ENCODE peak calls at places on chromosomes 13 and 19, in five cellular contexts. B is GM12878, W is HepG2, S is HCT116, G is hepatocyte. T is an unnamed sample.

GRCh38 chr13:114286808-114287207 is 5.4 kb downstream of the UPF3A start:
- DNase-seq in G (no peak), B (no peak), S (no peak), W (no peak), T (peak; percentile 84)

GRCh38 chr13:71219671-71220070 is 647.3 kb downstream of the DACH1 start:
- DNase-seq in B (no peak), W (no peak), G (no peak), S (no peak), T (no peak)

GRCh38 chr19:15866646-15867045 is 31.2 kb downstream of the CYP4F2 start:
- DNase-seq in G (no peak), B (no peak), S (no peak), W (no peak), T (no peak)

GRCh38 chr13:95267662-95268369 is 33.4 kb downstream of the ABCC4 start:
- DNase-seq in S (no peak), W (peak; percentile 45), B (no peak), G (peak; percentile 76), T (peak; percentile 94)

GRCh38 chr13:113539822-113540221 is 44.7 kb upstream of the TFDP1 start:
- DNase-seq in S (no peak), B (no peak), W (no peak), G (no peak), T (no peak)

GRCh38 chr13:32917504-32917903 is 98.7 kb upstream of the KL start:
- DNase-seq in S (no peak), G (no peak), B (peak; percentile 33), W (no peak), T (no peak)

GRCh38 chr13:43579321-43579720 is 207.5 kb downstream of the ENOX1 start:
- DNase-seq in G (no peak), W (no peak), S (no peak), B (no peak), T (no peak)

GRCh38 chr19:5985098-5985783 is 7.3 kb upstream of the RANBP3 start:
- DNase-seq in G (peak; percentile 51), B (no peak), S (no peak), W (no peak), T (peak; percentile 73)

GRCh38 chr13:98782654-98783053 is 30.2 kb upstream of the SLC15A1 start:
- DNase-seq in G (no peak), S (no peak), W (no peak), B (no peak), T (no peak)

GRCh38 chr19:42284066-42284501 is 15.0 kb downstream of the CIC start:
- DNase-seq in W (no peak), S (no peak), G (peak; percentile 94), B (no peak), T (peak; percentile 70)

GRCh38 chr19:57675881-57676280 is 5.9 kb upstream of the ZNF551 start:
- DNase-seq in B (no peak), S (no peak), G (no peak), W (no peak), T (no peak)

GRCh38 chr19:19575411-19575810 is 37.3 kb downstream of the CILP2 start:
- DNase-seq in B (no peak), G (no peak), W (no peak), S (no peak), T (no peak)

GRCh38 chr19:3463039-3463958 is 17.0 kb downstream of the SMIM24 start:
- DNase-seq in W (no peak), G (peak; percentile 40), S (no peak), B (no peak), T (no peak)

GRCh38 chr13:82294226-82294625 is 1588.0 kb downstream of the SLITRK1 start:
- DNase-seq in G (no peak), S (no peak), W (no peak), B (no peak), T (no peak)

GRCh38 chr19:2027361-2027760 is 11.8 kb upstream of the BTBD2 start:
- DNase-seq in W (no peak), B (no peak), G (no peak), S (no peak), T (peak; percentile 95)

GRCh38 chr19:33273881-33274662 is 28.3 kb downstream of the CEBPA start:
- DNase-seq in B (no peak), S (peak; percentile 24), G (peak; percentile 75), W (peak; percentile 56), T (peak; percentile 88)

GRCh38 chr19:16462757-16463250 is 9.0 kb downstream of the EPS15L1 start:
- DNase-seq in W (no peak), S (no peak), B (no peak), G (no peak), T (peak; percentile 34)

GRCh38 chr13:66778461-66778860 is 451.7 kb downstream of the PCDH9 start:
- DNase-seq in W (no peak), G (no peak), B (no peak), S (no peak), T (peak; percentile 10)

GRCh38 chr13:113625965-113626661 is 31.9 kb downstream of the ATP4B start:
- DNase-seq in B (no peak), G (no peak), W (no peak), S (no peak), T (peak; percentile 62)

GRCh38 chr13:97911311-97912138 is 42.0 kb upstream of the IPO5 start:
- DNase-seq in B (no peak), S (peak; percentile 21), G (peak; percentile 15), W (peak; percentile 19), T (no peak)

GRCh38 chr13:44921931-44922758 is 67.1 kb downstream of the NUFIP1 start:
- DNase-seq in S (peak; percentile 29), W (peak; percentile 81), B (no peak), G (peak; percentile 65), T (peak; percentile 99)

GRCh38 chr13:89375839-89376238 is 1704.7 kb downstream of the SLITRK5 start:
- DNase-seq in G (peak; percentile 21), W (no peak), B (no peak), S (no peak), T (peak; percentile 92)

GRCh38 chr13:93794197-93794885 is 567.7 kb downstream of the GPC6 start:
- DNase-seq in B (no peak), G (no peak), W (no peak), S (no peak), T (no peak)

GRCh38 chr19:36169084-36169760 is 17.0 kb upstream of the COX7A1 start:
- DNase-seq in G (peak; percentile 46), W (no peak), S (no peak), B (no peak), T (no peak)

GRCh38 chr13:79525458-79525857 is 44.5 kb downstream of the NDFIP2 start:
- DNase-seq in G (no peak), W (peak; percentile 6), S (no peak), B (no peak), T (peak; percentile 30)

GRCh38 chr13:84187626-84188025 is 305.4 kb upstream of the SLITRK1 start:
- DNase-seq in G (no peak), W (no peak), B (no peak), S (no peak), T (no peak)

GRCh38 chr13:21061077-21061945 is at the start of gene LATS2:
- DNase-seq in B (peak; percentile 33), S (peak; percentile 82), W (peak; percentile 87), G (peak; percentile 98), T (peak; percentile 92)

GRCh38 chr13:46345400-46345799 is 41.7 kb downstream of the RUBCNL start:
- DNase-seq in B (no peak), G (no peak), S (no peak), W (no peak), T (peak; percentile 30)

GRCh38 chr13:99330942-99331341 is 23.7 kb upstream of the GPR183 start:
- DNase-seq in S (no peak), B (no peak), W (no peak), G (no peak), T (no peak)

GRCh38 chr19:1780272-1780957 is 27.1 kb downstream of the ONECUT3 start:
- DNase-seq in G (no peak), W (peak; percentile 33), S (no peak), B (no peak), T (peak; percentile 28)

GRCh38 chr19:10683064-10683426 is 18.2 kb upstream of the QTRT1 start:
- DNase-seq in G (no peak), B (no peak), W (no peak), S (no peak), T (no peak)

GRCh38 chr13:35983206-35983605 is 148.0 kb downstream of the DCLK1 start:
- DNase-seq in G (no peak), W (no peak), S (no peak), B (no peak), T (no peak)
- TF ChIP-seq EZH2 in G (no peak), W (no peak), S (no peak), B (no peak), T (no peak)

DNA sequence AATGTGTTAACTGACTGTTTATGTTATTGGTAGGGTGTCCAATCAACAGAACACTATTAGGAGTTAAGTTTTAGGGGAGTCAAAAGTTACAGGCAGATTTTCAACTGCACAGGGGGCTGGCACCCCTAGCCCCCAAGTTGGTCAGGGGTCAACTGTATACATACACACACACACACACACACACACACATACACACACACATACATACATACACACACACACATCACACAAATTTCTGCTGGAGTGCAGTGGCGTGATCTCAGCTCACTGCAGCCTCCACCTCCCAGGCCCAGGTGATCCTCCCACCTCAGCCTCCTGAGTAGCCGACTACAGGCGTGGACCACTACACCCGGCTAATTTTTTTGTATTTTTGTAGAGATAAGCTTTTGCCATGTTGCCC is 10.2 kb downstream of the LRRC4B start:
- DNase-seq in W (no peak), B (no peak), S (no peak), G (no peak), T (no peak)
- H3K4me3 ChIP-seq in W (no peak overlapping the region), B (no peak overlapping the region), S (no peak overlapping the region), G (no peak overlapping the region), T (no peak overlapping the region)

DNA sequence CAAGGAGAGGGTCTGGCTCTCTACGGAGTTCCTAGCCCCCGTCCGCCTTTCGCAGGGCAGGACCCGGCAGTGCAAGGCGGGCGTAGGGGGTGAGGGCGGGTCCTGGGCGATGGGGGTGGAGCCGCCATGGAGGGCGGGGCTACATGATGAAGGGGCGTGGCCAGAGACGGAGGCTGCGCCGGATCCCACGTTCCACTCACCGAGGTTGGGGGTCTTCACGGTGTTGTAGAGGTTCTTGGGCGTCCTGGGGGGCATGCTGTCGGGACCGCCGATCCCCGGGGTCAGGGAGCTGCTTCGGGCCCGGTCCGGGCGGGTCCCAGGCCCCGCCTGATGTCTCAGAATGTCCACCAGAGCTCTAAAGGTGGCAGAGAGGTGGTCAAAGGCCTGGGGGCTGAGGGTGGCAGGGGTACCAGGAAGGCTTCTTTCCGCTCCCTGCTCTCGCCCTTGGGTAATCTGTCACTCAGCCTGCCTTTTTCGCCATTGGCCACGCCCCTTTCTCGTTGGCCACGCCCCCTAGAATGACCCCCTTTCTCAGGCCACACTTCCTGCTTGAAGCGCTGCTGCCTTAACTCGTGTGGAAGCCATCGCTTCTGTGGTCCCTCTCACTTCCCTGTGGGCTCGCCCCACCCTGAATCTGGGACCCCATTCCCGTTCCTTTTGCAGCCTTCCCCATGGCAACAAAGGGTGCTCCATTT is 2.5 kb downstream of the SHISA7 start:
- DNase-seq in S (no peak), W (no peak), G (no peak), B (no peak), T (no peak)
- TF ChIP-seq EZH2 in S (no peak), W (no peak), G (no peak), B (no peak), T (peak; percentile 51)

DNA sequence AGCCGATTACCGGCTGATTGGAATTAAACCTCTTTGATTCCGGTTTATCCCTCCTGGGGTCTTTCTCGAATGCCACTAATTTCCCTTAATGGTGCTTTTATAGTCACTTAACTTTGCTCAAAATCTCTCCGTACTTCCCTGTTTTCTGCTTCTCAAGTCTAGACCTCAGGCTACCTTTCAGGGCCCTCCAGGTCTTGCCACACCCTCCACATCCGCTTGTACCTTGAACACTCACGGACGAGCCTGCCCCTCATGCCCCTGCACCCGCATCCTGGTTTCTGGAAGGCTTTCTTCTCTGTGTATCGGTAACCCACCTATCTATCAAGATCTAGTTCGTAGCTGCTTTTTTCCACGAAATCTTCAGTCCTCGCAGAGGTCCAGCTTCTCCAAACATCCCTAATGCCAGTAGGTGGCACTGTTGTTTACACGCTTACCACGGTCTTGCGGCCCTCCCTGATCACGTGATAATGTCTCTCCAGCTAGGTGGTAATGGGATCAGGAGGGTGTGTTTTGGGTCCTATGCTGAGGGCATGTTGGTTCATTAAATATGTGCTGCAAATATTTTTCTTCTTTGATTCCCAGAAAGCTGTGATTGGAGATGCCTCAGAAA is 13.8 kb downstream of the ATP12A start:
- DNase-seq in S (peak; percentile 74), G (peak; percentile 79), B (no peak), W (peak; percentile 60), T (peak; percentile 67)
- H3K4me3 ChIP-seq in S (peak overlapping the region; percentile 32), G (no peak overlapping the region), B (no peak overlapping the region), W (no peak overlapping the region), T (no peak overlapping the region)

T was measured in fibroblast of lung.